ENCODE peak calls at places on chromosome 7, in eight cellular contexts. H, N, R, G, B, C, L and P are unnamed samples.
A peak's percentile ranks its signal among the peaks of the same experiment; 100 is the strongest.

GRCh38 chr7:101405474-101406067 is 42.9 kb downstream of the COL26A1 start:
- DNase-seq in L (no peak), R (no peak), B (no peak), H (no peak), C (no peak), N (no peak), G (no peak), P (no peak)

GRCh38 chr7:71752171-71752935 is 620.4 kb downstream of the GALNT17 start:
- DNase-seq in L (no peak), G (no peak), C (no peak), H (peak; percentile 38), R (peak; percentile 4), B (no peak), N (no peak), P (peak; percentile 10)

GRCh38 chr7:157020514-157021070 is 10.1 kb upstream of the MNX1 start:
- DNase-seq in R (no peak), G (no peak), B (no peak), H (no peak), N (no peak), C (peak; percentile 39), L (no peak), P (no peak)

GRCh38 chr7:70189261-70189660 is 591.0 kb downstream of the AUTS2 start:
- DNase-seq in G (no peak), H (no peak), L (no peak), R (peak; percentile 69), N (no peak), B (no peak), C (no peak), P (no peak)

GRCh38 chr7:136741941-136742340 is 126.5 kb upstream of the CHRM2 start:
- DNase-seq in H (no peak), R (no peak), C (no peak), B (no peak), L (no peak), N (no peak), G (no peak), P (no peak)

GRCh38 chr7:93327006-93327633 is 95.0 kb downstream of the VPS50 start:
- DNase-seq in H (no peak), L (peak; percentile 90), B (peak; percentile 73), R (peak; percentile 92), N (peak; percentile 15), G (no peak), C (no peak), P (peak; percentile 93)

GRCh38 chr7:90629306-90629918 is 33.3 kb downstream of the CDK14 start:
- DNase-seq in L (peak; percentile 63), G (no peak), B (no peak), H (peak; percentile 28), R (peak; percentile 58), N (peak; percentile 31), C (no peak), P (peak; percentile 78)

GRCh38 chr7:138505361-138505873 is 45.4 kb downstream of the TRIM24 start:
- DNase-seq in R (no peak), C (no peak), L (no peak), H (no peak), B (no peak), N (no peak), G (no peak), P (no peak)

GRCh38 chr7:17009007-17009719 is 127.4 kb upstream of the AGR3 start:
- DNase-seq in H (no peak), N (peak; percentile 27), L (peak; percentile 45), R (peak; percentile 71), B (no peak), C (no peak), G (no peak), P (peak; percentile 76)

GRCh38 chr7:115177832-115178231 is 255.9 kb downstream of the MDFIC start:
- DNase-seq in G (no peak), L (no peak), R (no peak), N (no peak), B (no peak), H (no peak), C (no peak), P (no peak)
- H3K4me3 ChIP-seq in G (no peak overlapping the region), L (no peak overlapping the region), R (no peak overlapping the region), N (no peak overlapping the region), B (no peak overlapping the region), H (no peak overlapping the region), C (no peak overlapping the region), P (no peak overlapping the region)

GRCh38 chr7:43937444-43937843 is 11.2 kb downstream of the UBE2D4 start:
- DNase-seq in B (no peak), G (no peak), R (no peak), N (no peak), C (no peak), H (no peak), L (no peak), P (no peak)

GRCh38 chr7:43943702-43944187 is 17.5 kb downstream of the UBE2D4 start:
- DNase-seq in C (no peak), R (no peak), L (no peak), H (no peak), N (no peak), B (no peak), G (no peak), P (no peak)

GRCh38 chr7:43938892-43939482 is 12.8 kb downstream of the UBE2D4 start:
- DNase-seq in G (no peak), R (no peak), N (no peak), B (no peak), H (no peak), C (no peak), L (no peak), P (no peak)

GRCh38 chr7:43944286-43944685 is 18.1 kb downstream of the UBE2D4 start:
- DNase-seq in G (no peak), N (no peak), R (no peak), C (no peak), B (no peak), H (no peak), L (no peak), P (no peak)

GRCh38 chr7:43942997-43943701 is 16.9 kb downstream of the UBE2D4 start:
- DNase-seq in C (no peak), B (no peak), R (no peak), N (no peak), H (no peak), L (no peak), G (no peak), P (no peak)
- TF ChIP-seq CTCF in C (no peak), B (no peak), R (no peak), N (peak; percentile 40), H (peak; percentile 17), L (peak; percentile 8), G (no peak), P (peak; percentile 33)

GRCh38 chr7:155363146-155363539 is 65.5 kb downstream of the INSIG1 start:
- DNase-seq in B (no peak), H (no peak), N (no peak), L (no peak), C (no peak), R (no peak), G (no peak), P (no peak)
- H3K4me3 ChIP-seq in B (no peak overlapping the region), H (no peak overlapping the region), N (no peak overlapping the region), L (no peak overlapping the region), C (no peak overlapping the region), R (no peak overlapping the region), G (no peak overlapping the region), P (no peak overlapping the region)

GRCh38 chr7:117990834-117991233 is 117.6 kb upstream of the CTTNBP2 start:
- DNase-seq in B (no peak), G (no peak), R (no peak), L (no peak), H (no peak), C (no peak), N (no peak), P (no peak)

GRCh38 chr7:117995850-117996650 is 122.8 kb upstream of the CTTNBP2 start:
- DNase-seq in G (no peak), C (no peak), H (no peak), L (peak; percentile 5), N (no peak), R (no peak), B (no peak), P (peak; percentile 54)

GRCh38 chr7:117997862-117998825 is 124.9 kb upstream of the CTTNBP2 start:
- DNase-seq in H (no peak), N (no peak), R (no peak), B (no peak), L (no peak), G (no peak), C (no peak), P (peak; percentile 83)

GRCh38 chr7:117992635-117993034 is 119.4 kb upstream of the CTTNBP2 start:
- DNase-seq in B (no peak), N (no peak), C (no peak), G (no peak), H (no peak), L (no peak), R (no peak), P (no peak)

DNA sequence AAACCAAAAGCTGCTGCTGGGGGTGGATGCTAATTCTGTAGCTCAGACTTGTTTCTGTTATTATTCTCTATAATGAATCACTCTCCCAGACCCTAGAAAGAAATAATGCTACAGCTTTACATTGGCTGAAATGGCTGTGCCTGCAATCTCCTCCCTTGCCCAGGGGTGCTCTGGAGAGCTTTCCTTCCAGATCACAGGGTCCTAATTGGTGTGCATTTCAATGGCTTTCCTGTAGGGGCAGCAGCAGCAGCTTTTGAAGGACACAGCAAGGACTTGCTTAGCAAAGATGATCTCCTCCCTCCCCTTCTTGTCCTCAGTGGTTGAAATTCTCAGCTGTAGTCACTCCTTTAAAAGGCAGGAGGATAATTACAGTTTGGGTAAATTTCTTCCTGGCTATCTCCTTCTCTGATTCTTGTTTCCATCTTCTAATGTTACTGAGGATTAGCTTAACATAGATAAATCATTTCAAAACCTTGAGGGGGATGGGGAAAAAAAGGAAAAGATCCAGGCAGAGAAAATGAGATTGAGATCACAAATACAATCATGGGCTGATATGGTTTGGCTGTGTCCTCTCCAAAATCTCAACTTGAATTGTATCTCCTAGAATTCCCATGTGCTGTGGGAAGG is 120.2 kb upstream of the CTTNBP2 start:
- DNase-seq in R (no peak), H (peak; percentile 43), G (no peak), C (no peak), B (no peak), N (peak; percentile 59), L (peak; percentile 39), P (peak; percentile 82)
- TF ChIP-seq CTCF in R (peak; percentile 24), H (peak; percentile 25), G (no peak), C (peak; percentile 27), B (peak; percentile 33), N (peak; percentile 21), L (peak; percentile 32), P (peak; percentile 80)

GRCh38 chr7:55245271-55245723 is 119.8 kb upstream of the LANCL2 start:
- DNase-seq in N (no peak), B (no peak), H (no peak), R (peak; percentile 93), G (no peak), L (peak; percentile 93), C (no peak), P (peak; percentile 89)
- H3K4me3 ChIP-seq in N (no peak overlapping the region), B (no peak overlapping the region), H (no peak overlapping the region), R (no peak overlapping the region), G (no peak overlapping the region), L (no peak overlapping the region), C (no peak overlapping the region), P (no peak overlapping the region)

DNA sequence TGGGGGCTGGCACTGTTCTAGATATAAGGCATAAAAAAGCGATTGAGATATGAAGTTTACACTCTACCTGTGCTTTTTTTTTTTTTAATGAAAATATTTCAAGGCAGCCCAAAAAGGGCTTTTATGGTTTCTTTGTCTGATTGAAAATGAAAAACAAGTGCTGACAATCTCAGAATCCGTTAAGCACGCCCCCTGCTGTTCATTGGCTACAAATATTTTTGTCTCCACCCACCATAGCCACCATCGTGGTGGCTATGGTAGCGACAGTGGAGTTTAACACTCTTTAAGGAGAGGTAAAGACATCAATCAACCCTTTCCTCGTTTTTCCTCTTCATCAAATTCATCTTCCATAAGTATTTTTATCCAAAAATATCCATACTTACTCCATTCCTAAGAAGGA is 94.2 kb downstream of the CD36 start:
- DNase-seq in R (no peak), G (no peak), C (no peak), L (no peak), B (no peak), H (no peak), N (no peak), P (no peak)
- TF ChIP-seq CTCF in R (no peak), G (no peak), C (no peak), L (no peak), B (no peak), H (peak; percentile 33), N (no peak), P (peak; percentile 26)

GRCh38 chr7:87878208-87878735 is 2.0 kb downstream of the DBF4 start:
- DNase-seq in N (no peak), G (no peak), B (no peak), R (peak; percentile 36), L (peak; percentile 31), H (no peak), C (no peak), P (peak; percentile 49)
- H3K4me3 ChIP-seq in N (peak overlapping the region; percentile 80), G (no peak overlapping the region), B (no peak overlapping the region), R (no peak overlapping the region), L (no peak overlapping the region), H (peak overlapping the region; percentile 94), C (no peak overlapping the region), P (peak overlapping the region; percentile 89)